ENCODE peak calls at places on chromosomes 4 and X, in nine cellular contexts. E is suprapubic skin, I is astrocyte of the spinal cord, N is endodermal cell, G is esophagus squamous epithelium, V is tibial nerve, X is A549, L is pancreas, Q is hepatocyte. S is an unnamed sample.
A peak's percentile ranks its signal among the peaks of the same experiment; 100 is the strongest.

GRCh38 chrX:82756272-82756671 is 751.8 kb upstream of the POU3F4 start:
- DNase-seq in G (no peak), L (no peak), E (no peak), N (no peak), Q (no peak), V (no peak), X (no peak), I (no peak), S (no peak)

GRCh38 chr4:74794341-74794801 is at the start of gene BTC:
- DNase-seq in E (peak; percentile 50), Q (peak; percentile 49), I (peak; percentile 5), L (peak; percentile 85), G (no peak), V (no peak), X (peak; percentile 64), N (peak; percentile 77), S (no peak)

GRCh38 chrX:133670394-133670793 is 255.1 kb upstream of the GPC4 start:
- DNase-seq in G (no peak), E (no peak), V (no peak), N (no peak), L (no peak), X (peak; percentile 28), I (peak; percentile 50), Q (peak; percentile 44), S (peak; percentile 37)

GRCh38 chrX:47156611-47157520 is 11.8 kb downstream of the RBM10 start:
- DNase-seq in L (no peak), V (no peak), E (peak; percentile 30), I (no peak), N (no peak), G (no peak), Q (no peak), X (no peak), S (no peak)

GRCh38 chrX:129771266-129771995 is 8.3 kb upstream of the SASH3 start:
- DNase-seq in X (no peak), G (no peak), L (no peak), N (no peak), I (no peak), Q (no peak), V (no peak), E (no peak), S (no peak)

GRCh38 chrX:102712967-102713677 is 874 bp downstream of the GPRASP2 start:
- DNase-seq in E (peak; percentile 60), Q (peak; percentile 72), N (peak; percentile 74), V (peak; percentile 34), L (peak; percentile 50), X (peak; percentile 55), G (no peak), I (peak; percentile 50), S (peak; percentile 38)

GRCh38 chrX:333611-334311 is 15.2 kb upstream of the GTPBP6 start:
- DNase-seq in I (no peak), G (no peak), E (no peak), L (peak; percentile 53), N (no peak), V (no peak), Q (no peak), X (no peak), S (no peak)

GRCh38 chr4:186104114-186104894 is at the start of gene FAM149A:
- DNase-seq in Q (peak; percentile 73), L (peak; percentile 94), V (no peak), I (no peak), E (no peak), N (no peak), X (peak; percentile 7), G (no peak), S (no peak)

GRCh38 chr4:138751290-138751689 is 264.3 kb upstream of the NOCT start:
- DNase-seq in G (no peak), E (no peak), V (no peak), X (no peak), N (no peak), L (no peak), I (peak; percentile 14), Q (no peak), S (peak; percentile 58)

GRCh38 chrX:12139934-12140611 is 1.8 kb downstream of the FRMPD4 start:
- DNase-seq in L (no peak), V (no peak), N (no peak), Q (no peak), I (no peak), G (no peak), X (no peak), E (no peak), S (peak; percentile 31)

GRCh38 chr4:20422398-20422797 is 170.7 kb downstream of the SLIT2 start:
- DNase-seq in L (no peak), I (peak; percentile 58), E (no peak), G (no peak), N (peak; percentile 91), X (no peak), Q (peak; percentile 71), V (no peak), S (peak; percentile 49)

GRCh38 chr4:119026662-119027444 is 108.8 kb upstream of the MYOZ2 start:
- DNase-seq in E (no peak), N (peak; percentile 63), G (no peak), L (no peak), X (peak; percentile 28), Q (no peak), I (no peak), V (no peak), S (peak; percentile 69)
- H3K4me3 ChIP-seq in E (peak overlapping the region; percentile 17), N (no peak overlapping the region), G (peak overlapping the region; percentile 43), L (no peak overlapping the region), X (peak overlapping the region; percentile 42), Q (no peak overlapping the region), I (no peak overlapping the region), V (peak overlapping the region; percentile 23), S (peak overlapping the region; percentile 58)

GRCh38 chrX:84186603-84187358 is 1.2 kb downstream of the RPS6KA6 start:
- DNase-seq in E (no peak), V (no peak), G (no peak), I (no peak), Q (peak; percentile 13), N (peak; percentile 67), X (peak; percentile 3), L (no peak), S (no peak)

GRCh38 chrX:84187501-84188319 is at the start of gene RPS6KA6:
- DNase-seq in L (peak; percentile 62), V (no peak), N (peak; percentile 81), G (no peak), I (peak; percentile 17), E (peak; percentile 62), Q (peak; percentile 41), X (peak; percentile 17), S (peak; percentile 12)

GRCh38 chrX:84188320-84188834 is 378 bp upstream of the RPS6KA6 start:
- DNase-seq in Q (peak; percentile 86), V (no peak), I (peak; percentile 57), N (no peak), G (no peak), E (peak; percentile 60), L (peak; percentile 79), X (peak; percentile 48), S (peak; percentile 53)

GRCh38 chrX:84192006-84192405 is 4.0 kb upstream of the RPS6KA6 start:
- DNase-seq in E (no peak), G (no peak), Q (no peak), L (no peak), I (no peak), V (no peak), N (no peak), X (no peak), S (no peak)

DNA sequence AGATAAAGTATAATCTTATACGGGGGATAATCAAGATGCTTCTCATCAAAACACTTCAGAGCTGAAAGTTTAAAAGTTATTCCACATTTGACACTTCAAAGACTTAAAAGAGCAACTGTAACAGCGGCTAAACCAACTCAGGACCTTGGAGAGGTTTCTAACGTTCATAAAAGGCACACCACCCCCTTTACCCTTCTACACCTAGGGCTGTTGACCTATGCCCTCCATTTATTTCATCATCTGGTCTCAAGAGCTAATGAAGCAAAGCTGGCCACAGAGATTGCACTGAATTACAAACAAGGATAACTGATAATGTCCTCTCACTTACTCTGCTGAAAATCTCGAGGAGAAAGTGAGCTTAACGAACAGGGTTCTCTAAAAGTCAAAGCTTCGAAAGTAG is 1.1 kb upstream of the RPS6KA6 start:
- DNase-seq in E (no peak), N (no peak), I (no peak), L (no peak), V (no peak), G (no peak), Q (peak; percentile 19), X (no peak), S (no peak)
- TF ChIP-seq CTCF in E (no peak), N (no peak), I (no peak), L (no peak), V (no peak), G (no peak), Q (no peak), X (no peak), S (no peak)

DNA sequence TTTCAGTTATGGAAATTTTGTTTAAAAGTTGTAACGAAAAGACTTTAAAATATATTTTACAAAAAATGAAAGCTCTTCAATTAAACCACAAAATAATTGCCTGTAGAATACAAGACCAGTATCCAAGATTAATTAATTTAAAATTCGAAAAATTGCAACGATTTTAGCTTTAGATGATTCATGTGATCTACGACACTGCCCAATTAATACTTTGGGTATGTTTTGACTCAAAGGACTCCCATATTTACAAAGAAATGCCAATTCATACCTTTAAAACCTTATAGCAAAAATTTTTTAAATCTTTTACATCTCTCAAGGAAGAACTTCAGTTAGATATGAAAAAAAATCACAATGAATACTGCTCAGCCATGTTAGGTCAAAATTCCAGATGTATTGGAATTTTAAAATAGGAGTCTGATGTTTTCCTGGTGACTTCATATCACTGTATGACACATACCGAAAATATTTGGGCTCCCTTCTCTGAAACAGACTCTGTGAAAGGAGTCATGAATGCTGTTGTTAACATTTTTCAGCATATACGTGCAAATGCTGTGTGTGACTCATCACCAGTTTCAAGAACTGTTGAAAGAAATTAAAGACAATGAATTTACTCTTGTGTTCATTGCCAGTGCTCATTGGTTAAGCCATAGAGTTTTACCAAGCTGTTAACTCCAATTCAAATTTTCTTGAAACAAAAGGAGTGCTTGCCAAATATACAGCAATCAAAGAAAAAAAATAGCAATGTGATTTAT is 13.8 kb upstream of the SMS start:
- DNase-seq in Q (peak; percentile 60), X (peak; percentile 77), N (no peak), V (no peak), L (no peak), G (no peak), E (no peak), I (peak; percentile 93), S (peak; percentile 96)
- H3K4me3 ChIP-seq in Q (no peak overlapping the region), X (peak overlapping the region; percentile 32), N (no peak overlapping the region), V (no peak overlapping the region), L (no peak overlapping the region), G (no peak overlapping the region), E (no peak overlapping the region), I (no peak overlapping the region), S (peak overlapping the region; percentile 29)

DNA sequence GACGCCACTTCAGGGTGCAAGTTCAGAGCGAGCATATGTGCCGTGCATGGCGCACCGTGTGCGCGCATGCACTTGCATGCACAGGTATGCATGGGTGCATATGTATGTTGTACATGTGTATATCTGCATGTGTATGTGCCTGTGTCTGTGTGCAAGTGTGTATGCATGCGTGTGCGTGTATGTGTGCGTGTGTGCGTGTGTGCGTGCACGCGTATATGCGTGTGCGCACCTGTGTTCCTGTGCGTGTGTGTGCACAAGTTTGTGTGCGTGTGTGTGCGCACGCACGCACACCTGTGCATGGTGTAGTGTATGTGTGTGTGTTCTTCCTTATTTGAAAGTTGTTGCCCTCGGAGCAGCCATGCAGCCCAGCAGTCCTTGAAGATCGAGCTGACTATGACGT is 76.8 kb downstream of the GPR143 start:
- DNase-seq in X (no peak), Q (no peak), G (no peak), E (no peak), L (no peak), N (no peak), V (no peak), I (no peak), S (no peak)
- TF ChIP-seq CTCF in X (no peak), Q (no peak), G (no peak), E (no peak), L (no peak), N (no peak), V (no peak), I (no peak), S (no peak)

GRCh38 chr4:37675587-37676290 is 10.4 kb downstream of the RELL1 start:
- DNase-seq in E (no peak), L (no peak), I (no peak), Q (no peak), X (no peak), N (no peak), G (no peak), V (no peak), S (no peak)
- H3K4me3 ChIP-seq in E (no peak overlapping the region), L (no peak overlapping the region), I (no peak overlapping the region), Q (no peak overlapping the region), X (no peak overlapping the region), N (no peak overlapping the region), G (no peak overlapping the region), V (no peak overlapping the region), S (no peak overlapping the region)

S was measured in AG10803.